ENCODE peak calls at places on chromosome 4, in seven cellular contexts. F is spleen, A is GM12864, T is GM23338, Z is AG09309, O is heart right ventricle, M is lower lobe of right lung. G is an unnamed sample.

GRCh38 chr4:92305148-92305877 is 1.5 kb downstream of the GRID2 start:
- DNase-seq in Z (no peak), A (no peak), M (peak; percentile 52), O (peak; percentile 17), T (peak; percentile 95), F (no peak), G (peak; percentile 3)

GRCh38 chr4:78954048-78954666 is 14.9 kb upstream of the PAQR3 start:
- DNase-seq in Z (no peak), F (no peak), T (peak; percentile 82), O (no peak), A (no peak), M (no peak), G (peak; percentile 11)

GRCh38 chr4:61443813-61444510 is 243.8 kb downstream of the ADGRL3 start:
- DNase-seq in M (no peak), Z (no peak), A (no peak), F (no peak), O (no peak), T (no peak), G (peak; percentile 63)

GRCh38 chr4:122702939-122703338 is 29.6 kb upstream of the BBS12 start:
- DNase-seq in Z (no peak), F (no peak), A (no peak), M (no peak), T (no peak), O (no peak), G (no peak)

GRCh38 chr4:14596904-14597303 is 405.4 kb upstream of the CPEB2 start:
- DNase-seq in F (no peak), Z (no peak), A (no peak), T (peak; percentile 47), O (no peak), M (no peak), G (no peak)

GRCh38 chr4:151808120-151808529 is 47.3 kb upstream of the GATB start:
- DNase-seq in F (no peak), O (no peak), T (no peak), A (no peak), Z (peak; percentile 43), M (no peak), G (peak; percentile 37)

GRCh38 chr4:42327323-42327722 is 70.0 kb upstream of the SHISA3 start:
- DNase-seq in A (no peak), Z (no peak), F (no peak), O (peak; percentile 12), T (no peak), M (no peak), G (no peak)

GRCh38 chr4:169791064-169791463 is 33.3 kb upstream of the HPF1 start:
- DNase-seq in M (no peak), T (no peak), O (no peak), Z (no peak), A (no peak), F (no peak), G (peak; percentile 4)

DNA sequence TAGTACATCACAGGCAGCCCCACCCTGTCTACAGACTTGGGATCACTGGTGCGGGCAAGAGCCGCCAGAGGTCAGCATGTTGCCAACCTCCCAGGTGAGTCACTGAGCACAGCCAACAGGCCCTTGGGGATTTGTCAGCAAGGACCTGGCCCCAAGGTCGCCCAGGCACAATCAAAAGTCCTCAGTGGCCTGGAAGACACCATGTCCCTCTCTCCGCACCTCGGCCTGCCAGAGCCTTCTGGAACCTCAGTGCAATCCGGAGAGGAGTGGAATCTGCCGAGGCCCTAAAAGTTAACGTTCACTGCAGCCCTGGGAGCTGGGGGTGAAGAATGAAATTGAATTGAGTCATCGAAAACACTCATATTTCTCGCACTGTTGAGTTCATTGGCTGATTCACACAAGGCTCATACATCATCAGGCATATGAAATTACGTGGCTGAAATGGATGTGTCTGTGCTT is 74.3 kb downstream of the WFS1 start:
- DNase-seq in F (peak; percentile 59), A (no peak), O (no peak), M (peak; percentile 18), Z (peak; percentile 45), T (no peak), G (peak; percentile 87)
- TF ChIP-seq CTCF in F (no peak), A (peak; percentile 35), O (no peak), M (no peak), Z (peak; percentile 19), T (peak; percentile 48), G (no peak)

GRCh38 chr4:158163941-158164665 is 8.7 kb downstream of the GASK1B start:
- DNase-seq in M (no peak), F (no peak), Z (no peak), T (no peak), A (no peak), O (no peak), G (peak; percentile 28)
- H3K4me3 ChIP-seq in M (no peak overlapping the region), F (no peak overlapping the region), Z (no peak overlapping the region), T (no peak overlapping the region), A (no peak overlapping the region), O (peak overlapping the region; percentile 83), G (no peak overlapping the region)

GRCh38 chr4:153576443-153576774 is 107.7 kb upstream of the TLR2 start:
- DNase-seq in F (no peak), O (no peak), A (no peak), M (no peak), Z (no peak), T (no peak), G (no peak)
- TF ChIP-seq CTCF in F (no peak), O (no peak), A (no peak), M (no peak), Z (no peak), T (no peak), G (no peak)

GRCh38 chr4:36243355-36244256 is 708 bp downstream of the ARAP2 start:
- DNase-seq in T (peak; percentile 37), A (no peak), O (peak; percentile 63), F (no peak), Z (no peak), M (peak; percentile 74), G (peak; percentile 20)
- H3K4me3 ChIP-seq in T (peak overlapping the region; percentile 78), A (peak overlapping the region; percentile 82), O (peak overlapping the region; percentile 66), F (peak overlapping the region; percentile 70), Z (peak overlapping the region; percentile 23), M (peak overlapping the region; percentile 70), G (peak overlapping the region; percentile 45)